ENCODE peak calls at places on chromosomes 16 and 17, in ten cellular contexts. N is PC-9, D is lung, P is RWPE1, A is brain microvascular endothelial cell, Z is Panc1, I is right atrium auricular region, M is stomach, B is thoracic aorta, W is A549. X is an unnamed sample.

GRCh38 chr17:42980274-42980765 is at the start of gene RUNDC1:
- DNase-seq in N (peak), D (peak), P (peak), A (peak), Z (no peak), I (peak), M (peak), B (peak), W (peak), X (peak)

GRCh38 chr16:86283944-86284343 is 226.4 kb upstream of the FOXF1 start:
- DNase-seq in N (no peak), D (no peak), P (no peak), A (no peak), Z (no peak), I (no peak), M (no peak), B (no peak), W (no peak), X (no peak)

GRCh38 chr17:29722411-29723198 is 99.9 kb upstream of the CORO6 start:
- DNase-seq in N (no peak), D (peak), P (no peak), A (peak), Z (no peak), I (peak), M (no peak), B (no peak), W (no peak), X (peak)

GRCh38 chr16:28925386-28926228 is 569 bp upstream of the RABEP2 start:
- DNase-seq in N (peak), D (peak), P (peak), A (peak), Z (no peak), I (peak), M (peak), B (peak), W (peak), X (peak)

GRCh38 chr17:73952498-73953205 is 250.8 kb upstream of the RPL38 start:
- DNase-seq in N (no peak), D (no peak), P (peak), A (no peak), Z (no peak), I (no peak), M (peak), B (no peak), W (peak), X (peak)

GRCh38 chr17:28948342-28948741 is 3.0 kb downstream of the PHF12 start:
- DNase-seq in N (no peak), D (no peak), P (no peak), A (no peak), Z (no peak), I (no peak), M (no peak), B (no peak), W (no peak), X (no peak)

GRCh38 chr17:79192503-79193500 is 118.2 kb downstream of the ENGASE start:
- DNase-seq in N (peak), D (no peak), P (peak), A (peak), Z (no peak), I (no peak), M (no peak), B (no peak), W (peak), X (no peak)

GRCh38 chr16:85191341-85191965 is 79.2 kb upstream of the CIBAR2 start:
- DNase-seq in N (no peak), D (no peak), P (no peak), A (no peak), Z (no peak), I (no peak), M (no peak), B (no peak), W (no peak), X (no peak)

GRCh38 chr16:2388875-2389433 is 40.3 kb upstream of the CCNF start:
- DNase-seq in N (no peak), D (no peak), P (no peak), A (peak), Z (peak), I (peak), M (peak), B (no peak), W (no peak), X (peak)

GRCh38 chr17:77234695-77235094 is 93.9 kb downstream of the SEC14L1 start:
- DNase-seq in N (no peak), D (no peak), P (no peak), A (no peak), Z (no peak), I (no peak), M (no peak), B (no peak), W (no peak), X (no peak)

GRCh38 chr17:82943339-82943738 is 103.5 kb upstream of the ZNF750 start:
- DNase-seq in N (no peak), D (no peak), P (no peak), A (no peak), Z (no peak), I (no peak), M (no peak), B (no peak), W (no peak), X (no peak)

GRCh38 chr17:32111141-32111771 is 31.0 kb upstream of the RHOT1 start:
- DNase-seq in N (peak), D (peak), P (no peak), A (peak), Z (no peak), I (no peak), M (peak), B (peak), W (no peak), X (no peak)

GRCh38 chr16:56886826-56887225 is 21.8 kb downstream of the SLC12A3 start:
- DNase-seq in N (no peak), D (no peak), P (no peak), A (no peak), Z (no peak), I (no peak), M (no peak), B (no peak), W (no peak), X (no peak)

GRCh38 chr17:17111401-17112393 is 69.4 kb downstream of the MPRIP start:
- DNase-seq in N (no peak), D (no peak), P (no peak), A (no peak), Z (no peak), I (no peak), M (no peak), B (no peak), W (no peak), X (no peak)

GRCh38 chr16:28845173-28846079 is 722 bp downstream of the TUFM start:
- DNase-seq in N (peak), D (no peak), P (no peak), A (peak), Z (no peak), I (no peak), M (peak), B (no peak), W (peak), X (no peak)

GRCh38 chr17:51188321-51188853 is 22.2 kb downstream of the NME2 start:
- DNase-seq in N (no peak), D (no peak), P (no peak), A (no peak), Z (no peak), I (no peak), M (no peak), B (no peak), W (no peak), X (no peak)

GRCh38 chr17:16328997-16329396 is 24.3 kb downstream of the CENPV start:
- DNase-seq in N (no peak), D (no peak), P (no peak), A (no peak), Z (no peak), I (no peak), M (no peak), B (no peak), W (peak), X (no peak)

GRCh38 chr17:34633351-34633750 is 54.0 kb downstream of the TMEM132E start:
- DNase-seq in N (no peak), D (no peak), P (no peak), A (no peak), Z (no peak), I (no peak), M (no peak), B (no peak), W (no peak), X (no peak)

GRCh38 chr17:32519769-32520701 is 33.2 kb downstream of the CDK5R1 start:
- DNase-seq in N (no peak), D (no peak), P (no peak), A (no peak), Z (no peak), I (no peak), M (peak), B (no peak), W (no peak), X (no peak)

GRCh38 chr17:62064791-62065563 is at the start of gene MED13:
- DNase-seq in N (peak), D (peak), P (peak), A (peak), Z (no peak), I (peak), M (peak), B (peak), W (peak), X (peak)

GRCh38 chr17:74957935-74958549 is 14.5 kb downstream of the HID1 start:
- DNase-seq in N (peak), D (peak), P (peak), A (peak), Z (no peak), I (peak), M (peak), B (peak), W (peak), X (peak)

GRCh38 chr17:38560503-38561318 is 45.0 kb downstream of the SRCIN1 start:
- DNase-seq in N (no peak), D (no peak), P (no peak), A (peak), Z (no peak), I (no peak), M (no peak), B (no peak), W (no peak), X (no peak)

GRCh38 chr17:68790481-68790880 is 164.7 kb downstream of the ABCA8 start:
- DNase-seq in N (no peak), D (no peak), P (no peak), A (no peak), Z (no peak), I (no peak), M (no peak), B (no peak), W (no peak), X (no peak)
- H3K27ac ChIP-seq in N (no peak), D (no peak), P (no peak), A (no peak), Z (no peak), I (peak), M (no peak), B (no peak), W (no peak), X (no peak)

GRCh38 chr16:47928008-47928407 is 227.8 kb downstream of the ABCC12 start:
- DNase-seq in N (no peak), D (no peak), P (no peak), A (no peak), Z (no peak), I (no peak), M (no peak), B (no peak), W (no peak), X (no peak)
- TF ChIP-seq CTCF in N (no peak), D (no peak), P (no peak), A (no peak), Z (no peak), I (no peak), M (no peak), B (no peak), W (no peak), X (no peak)

GRCh38 chr16:23827245-23827543 is 8.6 kb upstream of the PRKCB start:
- DNase-seq in N (no peak), D (no peak), P (no peak), A (no peak), Z (no peak), I (no peak), M (no peak), B (no peak), W (no peak), X (no peak)
- H3K27ac ChIP-seq in N (no peak), D (no peak), P (no peak), A (no peak), Z (no peak), I (no peak), M (no peak), B (no peak), W (no peak), X (no peak)

GRCh38 chr17:50053654-50053960 is 2.3 kb upstream of the ITGA3 start:
- DNase-seq in N (no peak), D (no peak), P (no peak), A (no peak), Z (no peak), I (no peak), M (no peak), B (no peak), W (no peak), X (no peak)

GRCh38 chr17:50056961-50057330 is 1.0 kb downstream of the ITGA3 start:
- DNase-seq in N (no peak), D (no peak), P (no peak), A (peak), Z (no peak), I (peak), M (peak), B (no peak), W (no peak), X (no peak)

GRCh38 chr17:50055426-50056216 is at the start of gene ITGA3:
- DNase-seq in N (peak), D (peak), P (peak), A (peak), Z (no peak), I (peak), M (peak), B (peak), W (peak), X (peak)

GRCh38 chr17:50056217-50056960 is 479 bp downstream of the ITGA3 start:
- DNase-seq in N (peak), D (peak), P (no peak), A (peak), Z (no peak), I (peak), M (peak), B (no peak), W (no peak), X (peak)

GRCh38 chr17:50055055-50055425 is 870 bp upstream of the ITGA3 start:
- DNase-seq in N (peak), D (peak), P (peak), A (no peak), Z (no peak), I (no peak), M (peak), B (no peak), W (no peak), X (no peak)
- TF ChIP-seq CTCF in N (no peak), D (no peak), P (no peak), A (no peak), Z (no peak), I (no peak), M (no peak), B (no peak), W (no peak), X (no peak)

GRCh38 chr16:89811321-89811720 is 5.1 kb downstream of the FANCA start:
- DNase-seq in N (no peak), D (no peak), P (no peak), A (no peak), Z (no peak), I (no peak), M (no peak), B (no peak), W (no peak), X (no peak)

GRCh38 chr16:89821438-89822187 is 5.2 kb upstream of the FANCA start:
- DNase-seq in N (no peak), D (no peak), P (no peak), A (no peak), Z (no peak), I (no peak), M (no peak), B (no peak), W (no peak), X (no peak)

DNA sequence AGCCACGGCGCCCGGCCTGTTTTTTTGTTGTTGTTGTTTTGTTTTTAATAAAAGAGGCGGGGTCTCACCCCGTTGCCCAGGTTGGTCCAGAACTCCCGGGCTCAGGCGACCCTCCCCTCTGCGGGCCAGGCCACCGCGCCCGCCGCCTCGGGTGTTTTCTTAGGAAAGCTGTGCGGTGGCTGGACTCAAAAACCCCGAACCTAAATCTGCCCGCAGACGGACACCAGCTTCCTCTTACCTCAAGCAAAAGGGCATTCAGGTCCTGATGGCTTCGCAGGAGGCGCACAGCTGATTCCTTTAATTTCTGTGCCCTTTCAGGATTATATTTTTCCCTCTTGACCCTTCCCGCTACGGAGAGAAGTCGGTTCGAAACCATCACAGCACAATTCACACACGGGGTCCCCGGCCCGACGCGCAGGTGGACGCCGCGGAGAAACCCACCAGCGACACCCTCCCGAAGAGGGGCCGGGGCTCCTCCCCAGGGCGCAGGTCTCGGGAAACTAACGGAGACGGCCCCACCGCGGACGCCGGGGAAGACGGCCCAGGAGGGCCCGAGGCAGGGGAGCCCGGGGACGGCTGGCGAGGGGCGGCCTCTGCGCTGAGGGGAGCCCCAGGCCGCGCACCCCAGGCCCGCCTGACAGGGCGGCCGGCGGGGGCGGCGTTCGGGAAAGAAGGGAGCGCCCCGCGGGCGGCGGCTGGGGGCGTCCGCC is 653 bp downstream of the FANCA start:
- DNase-seq in N (peak), D (no peak), P (peak), A (no peak), Z (no peak), I (no peak), M (no peak), B (no peak), W (no peak), X (no peak)
- H3K27ac ChIP-seq in N (no peak), D (no peak), P (peak), A (peak), Z (peak), I (no peak), M (no peak), B (no peak), W (peak), X (no peak)

DNA sequence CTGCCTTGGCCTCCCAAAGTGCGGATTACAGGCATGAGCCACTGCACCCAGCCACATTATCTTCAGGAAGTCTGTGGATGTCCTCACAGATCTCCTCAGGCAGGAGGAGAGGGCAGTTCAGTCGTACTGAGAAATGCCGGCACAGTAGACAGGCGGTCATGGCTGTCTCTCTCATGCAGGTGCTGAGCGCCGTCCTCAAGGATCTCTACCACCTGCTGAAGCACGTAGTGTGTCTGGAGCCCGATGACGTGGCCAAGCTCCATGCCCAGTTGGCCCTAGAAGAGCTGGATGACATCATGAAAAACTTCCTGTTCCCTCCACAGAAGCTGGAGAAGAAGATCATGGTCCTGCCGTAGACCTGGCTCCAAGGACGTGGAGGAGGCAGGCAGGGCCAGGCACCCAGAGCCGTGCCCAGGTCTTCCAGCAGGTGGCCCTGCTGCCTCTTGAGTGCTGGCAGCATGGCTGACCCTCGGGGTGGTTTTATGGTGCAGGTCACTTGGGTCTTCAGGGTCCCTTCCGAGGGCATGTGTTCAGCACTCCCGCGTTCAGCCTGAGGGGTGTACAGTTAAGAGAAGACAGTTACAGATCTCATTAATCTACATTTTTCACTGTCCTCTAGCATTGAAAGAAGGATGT is 22.0 kb upstream of the HAS3 start:
- DNase-seq in N (no peak), D (no peak), P (no peak), A (no peak), Z (no peak), I (no peak), M (no peak), B (no peak), W (no peak), X (no peak)
- TF ChIP-seq CTCF in N (peak), D (no peak), P (no peak), A (peak), Z (no peak), I (no peak), M (no peak), B (no peak), W (peak), X (no peak)

GRCh38 chr16:10637337-10638037 is 57.1 kb upstream of the EMP2 start:
- DNase-seq in N (no peak), D (no peak), P (no peak), A (no peak), Z (no peak), I (no peak), M (no peak), B (no peak), W (no peak), X (no peak)
- H3K27ac ChIP-seq in N (no peak), D (no peak), P (no peak), A (no peak), Z (no peak), I (no peak), M (no peak), B (no peak), W (no peak), X (no peak)

DNA sequence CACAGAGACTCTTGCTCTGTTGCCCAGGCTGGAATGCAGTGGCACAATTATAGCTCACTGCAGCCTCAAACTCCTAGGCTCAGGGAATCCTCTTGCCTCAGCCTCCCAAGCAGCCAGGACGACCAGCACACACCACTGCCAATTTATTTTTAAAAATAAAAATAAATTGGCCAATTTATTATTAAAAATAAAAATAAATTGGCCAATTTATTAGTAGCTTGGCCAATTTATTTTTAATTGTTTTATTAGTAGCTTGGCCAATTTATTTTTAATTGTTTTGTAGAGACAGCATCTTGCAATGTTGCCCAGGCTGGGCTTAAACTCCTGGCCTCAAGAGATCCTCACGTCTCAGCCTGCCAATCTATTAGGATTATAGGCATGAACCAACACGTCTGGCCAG is 184.3 kb downstream of the FTO start:
- DNase-seq in N (no peak), D (no peak), P (no peak), A (no peak), Z (no peak), I (no peak), M (no peak), B (no peak), W (no peak), X (no peak)
- TF ChIP-seq CTCF in N (no peak), D (no peak), P (no peak), A (no peak), Z (no peak), I (no peak), M (no peak), B (no peak), W (no peak), X (no peak)

GRCh38 chr16:83781-84615 is 6.0 kb downstream of the MPG start:
- DNase-seq in N (peak), D (no peak), P (no peak), A (no peak), Z (no peak), I (no peak), M (no peak), B (no peak), W (no peak), X (no peak)
- H3K27ac ChIP-seq in N (no peak), D (no peak), P (peak), A (peak), Z (peak), I (peak), M (peak), B (peak), W (no peak), X (peak)

GRCh38 chr17:57278740-57279387 is 22.5 kb downstream of the MSI2 start:
- DNase-seq in N (no peak), D (no peak), P (no peak), A (no peak), Z (no peak), I (no peak), M (no peak), B (no peak), W (no peak), X (no peak)

GRCh38 chr17:57277923-57278604 is 21.7 kb downstream of the MSI2 start:
- DNase-seq in N (no peak), D (no peak), P (no peak), A (no peak), Z (no peak), I (no peak), M (no peak), B (no peak), W (no peak), X (no peak)

GRCh38 chr17:57276621-57277020 is 20.3 kb downstream of the MSI2 start:
- DNase-seq in N (no peak), D (no peak), P (no peak), A (no peak), Z (no peak), I (no peak), M (no peak), B (no peak), W (no peak), X (no peak)

GRCh38 chr17:57281887-57282653 is 25.7 kb downstream of the MSI2 start:
- DNase-seq in N (no peak), D (no peak), P (no peak), A (peak), Z (no peak), I (no peak), M (no peak), B (no peak), W (no peak), X (no peak)

DNA sequence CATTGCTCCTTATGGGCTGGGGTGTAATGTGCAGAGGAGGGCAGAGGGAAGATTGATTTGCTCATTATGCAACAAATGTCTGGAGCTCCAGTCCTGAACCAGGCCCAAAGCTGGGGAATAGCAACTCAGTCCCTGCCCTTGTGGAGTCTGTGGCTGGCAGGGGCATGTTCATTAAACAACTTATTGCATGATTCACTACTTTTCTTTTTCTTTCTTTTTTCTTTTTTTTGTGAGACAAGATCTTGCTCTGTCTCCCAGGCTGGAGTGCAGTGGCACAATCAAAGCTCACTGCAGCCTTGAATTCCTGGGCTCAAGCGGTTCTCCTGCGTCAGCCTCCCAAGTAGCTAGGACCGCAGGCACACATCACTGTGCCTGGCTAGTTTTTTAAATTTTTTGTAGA is 23.1 kb downstream of the MSI2 start:
- DNase-seq in N (no peak), D (no peak), P (no peak), A (no peak), Z (no peak), I (no peak), M (no peak), B (no peak), W (no peak), X (no peak)
- TF ChIP-seq CTCF in N (no peak), D (no peak), P (no peak), A (no peak), Z (no peak), I (no peak), M (no peak), B (no peak), W (no peak), X (no peak)

X was measured in pancreas.